ENCODE peak calls at places on chromosome 9, in eight cellular contexts. G is bronchial epithelial cell; A is LoVo; O is T-helper 2 cell; L is substantia nigra; R is fibroblast of mammary gland; C is stimulated activated CD4-positive, alpha-beta T cell treated with anti-CD3 and anti-CD28 coated beads, Interleukin-1b, Interleukin-23, amount 100 ng/mL, for 1 hour; F is amygdala. Z is an unnamed sample.

GRCh38 chr9:127130661-127131538 is 8.5 kb upstream of the ANGPTL2 start:
- DNase-seq in L (no peak), F (no peak), R (peak; percentile 99), G (peak; percentile 94), C (no peak), O (no peak), A (no peak), Z (no peak)

GRCh38 chr9:95383198-95383673 is 65.7 kb upstream of the FANCC start:
- DNase-seq in G (peak; percentile 41), L (no peak), O (no peak), A (peak; percentile 83), C (no peak), R (peak; percentile 13), F (no peak), Z (peak; percentile 30)

GRCh38 chr9:19085295-19085694 is 17.4 kb downstream of the HAUS6 start:
- DNase-seq in C (no peak), L (no peak), R (peak; percentile 18), A (no peak), F (no peak), G (peak; percentile 46), O (peak; percentile 24), Z (no peak)

GRCh38 chr9:113577525-113578261 is 114.2 kb downstream of the RGS3 start:
- DNase-seq in R (peak; percentile 79), A (no peak), G (no peak), F (no peak), L (no peak), C (no peak), O (no peak), Z (no peak)

GRCh38 chr9:133148351-133149129 is 15.2 kb downstream of the GBGT1 start:
- DNase-seq in C (no peak), R (peak; percentile 22), G (peak; percentile 57), A (peak; percentile 52), O (peak; percentile 66), L (no peak), F (no peak), Z (no peak)

GRCh38 chr9:91342575-91342974 is 19.1 kb downstream of the AUH start:
- DNase-seq in G (no peak), O (no peak), F (no peak), R (no peak), C (no peak), L (no peak), A (no peak), Z (no peak)

GRCh38 chr9:129725841-129726251 is 27.0 kb downstream of the PTGES start:
- DNase-seq in A (no peak), F (no peak), C (no peak), R (peak; percentile 37), L (no peak), O (no peak), G (no peak), Z (no peak)

GRCh38 chr9:84139296-84140100 is 158.9 kb downstream of the RMI1 start:
- DNase-seq in L (no peak), F (no peak), G (peak; percentile 38), A (no peak), C (no peak), O (no peak), R (peak; percentile 23), Z (peak; percentile 75)

GRCh38 chr9:94758844-94759243 is 32.3 kb downstream of the AOPEP start:
- DNase-seq in G (no peak), C (no peak), L (no peak), O (no peak), A (no peak), F (no peak), R (no peak), Z (no peak)